ENCODE peak calls at places on chromosomes 3 and 15, in nine cellular contexts. P is RWPE1; I is retina; F is activated CD8-positive, alpha-beta memory T cell treated with anti-CD3 and anti-CD28 coated beads for 48 hours; K is cardiac fibroblast; E is WERI-Rb-1; X is epithelial cell of proximal tubule; D is mucosa of gallbladder; W is NCI-H1694 treated with DMSO at 0.1 percent for 48 hours. J is an unnamed sample.

GRCh38 chr3:48469046-48469915 is 22.7 kb downstream of the ATRIP start:
- DNase-seq in P (no peak), I (no peak), F (no peak), K (no peak), E (no peak), X (no peak), D (no peak), W (no peak), J (no peak)

GRCh38 chr15:43268111-43269105 is 1.7 kb upstream of the TGM5 start:
- DNase-seq in P (no peak), I (no peak), F (no peak), K (no peak), E (peak), X (no peak), D (no peak), W (no peak), J (no peak)

GRCh38 chr3:114155370-114155821 is 23.5 kb downstream of the DRD3 start:
- DNase-seq in P (no peak), I (no peak), F (no peak), K (peak), E (peak), X (no peak), D (no peak), W (peak), J (peak)

GRCh38 chr15:70196314-70197291 is 98.9 kb upstream of the TLE3 start:
- DNase-seq in P (peak), I (peak), F (no peak), K (peak), E (peak), X (no peak), D (no peak), W (no peak), J (no peak)

GRCh38 chr3:103295974-103296570 is 861.3 kb downstream of the ZPLD1 start:
- DNase-seq in P (no peak), I (peak), F (no peak), K (peak), E (no peak), X (no peak), D (no peak), W (peak), J (no peak)

GRCh38 chr3:151404316-151404715 is 19.8 kb upstream of the P2RY12 start:
- DNase-seq in P (no peak), I (no peak), F (no peak), K (peak), E (no peak), X (peak), D (no peak), W (no peak), J (no peak)

GRCh38 chr15:31135523-31135922 is 34.0 kb upstream of the TRPM1 start:
- DNase-seq in P (no peak), I (no peak), F (no peak), K (no peak), E (no peak), X (no peak), D (no peak), W (no peak), J (no peak)

GRCh38 chr3:154135511-154136173 is 14.5 kb downstream of the ARHGEF26 start:
- DNase-seq in P (no peak), I (no peak), F (no peak), K (peak), E (no peak), X (no peak), D (peak), W (no peak), J (no peak)

GRCh38 chr3:151232991-151233390 is 30.0 kb upstream of the GPR171 start:
- DNase-seq in P (no peak), I (no peak), F (no peak), K (no peak), E (no peak), X (no peak), D (no peak), W (no peak), J (no peak)

GRCh38 chr15:47432831-47433230 is 284.5 kb upstream of the SEMA6D start:
- DNase-seq in P (no peak), I (no peak), F (no peak), K (peak), E (no peak), X (no peak), D (no peak), W (no peak), J (no peak)

GRCh38 chr15:22845289-22845900 is 6.9 kb downstream of the NIPA2 start:
- DNase-seq in P (no peak), I (no peak), F (no peak), K (no peak), E (no peak), X (no peak), D (no peak), W (no peak), J (no peak)

GRCh38 chr3:62793961-62794360 is 81.3 kb downstream of the CADPS start:
- DNase-seq in P (no peak), I (no peak), F (no peak), K (no peak), E (no peak), X (no peak), D (no peak), W (no peak), J (no peak)

GRCh38 chr3:33942483-33943150 is 144.2 kb downstream of the PDCD6IP start:
- DNase-seq in P (peak), I (no peak), F (no peak), K (peak), E (no peak), X (no peak), D (no peak), W (no peak), J (no peak)

GRCh38 chr15:100211855-100212850 is 129.6 kb downstream of the ADAMTS17 start:
- DNase-seq in P (peak), I (no peak), F (no peak), K (no peak), E (no peak), X (peak), D (peak), W (no peak), J (no peak)

GRCh38 chr15:59501531-59502113 is 63.6 kb downstream of the FAM81A start:
- DNase-seq in P (peak), I (no peak), F (no peak), K (peak), E (peak), X (peak), D (peak), W (peak), J (no peak)

GRCh38 chr15:40981186-40981585 is 27.9 kb downstream of the CHAC1 start:
- DNase-seq in P (no peak), I (no peak), F (no peak), K (no peak), E (no peak), X (no peak), D (no peak), W (no peak), J (no peak)

GRCh38 chr3:30470566-30470965 is 135.8 kb upstream of the TGFBR2 start:
- DNase-seq in P (no peak), I (no peak), F (no peak), K (peak), E (no peak), X (no peak), D (no peak), W (no peak), J (no peak)

GRCh38 chr15:39616731-39617455 is 36.0 kb downstream of the THBS1 start:
- DNase-seq in P (peak), I (no peak), F (no peak), K (peak), E (no peak), X (no peak), D (no peak), W (no peak), J (no peak)

GRCh38 chr15:100784493-100785180 is 95.0 kb upstream of the ALDH1A3 start:
- DNase-seq in P (no peak), I (no peak), F (no peak), K (no peak), E (no peak), X (no peak), D (no peak), W (no peak), J (no peak)

GRCh38 chr3:129502641-129503386 is 25.6 kb upstream of the RHO start:
- DNase-seq in P (no peak), I (peak), F (no peak), K (no peak), E (no peak), X (no peak), D (no peak), W (peak), J (peak)

GRCh38 chr3:111750278-111750884 is 108.7 kb upstream of the PHLDB2 start:
- DNase-seq in P (peak), I (no peak), F (no peak), K (no peak), E (no peak), X (no peak), D (no peak), W (no peak), J (no peak)

GRCh38 chr3:56547486-56547885 is 9.5 kb upstream of the CCDC66 start:
- DNase-seq in P (no peak), I (no peak), F (no peak), K (peak), E (no peak), X (no peak), D (no peak), W (peak), J (no peak)

GRCh38 chr3:129665024-129665768 is 58.7 kb upstream of the PLXND1 start:
- DNase-seq in P (peak), I (no peak), F (no peak), K (peak), E (no peak), X (peak), D (no peak), W (no peak), J (no peak)

GRCh38 chr15:60933914-60934885 is 294.9 kb downstream of the RORA start:
- DNase-seq in P (no peak), I (no peak), F (no peak), K (no peak), E (peak), X (no peak), D (no peak), W (no peak), J (no peak)

GRCh38 chr3:53045107-53045783 is 628 bp downstream of the SFMBT1 start:
- DNase-seq in P (peak), I (no peak), F (no peak), K (peak), E (peak), X (no peak), D (peak), W (no peak), J (peak)

GRCh38 chr3:184414418-184415228 is 34.8 kb downstream of the CHRD start:
- DNase-seq in P (no peak), I (no peak), F (no peak), K (no peak), E (peak), X (no peak), D (no peak), W (no peak), J (no peak)

GRCh38 chr15:47802216-47802615 is 84.9 kb downstream of the SEMA6D start:
- DNase-seq in P (no peak), I (no peak), F (no peak), K (no peak), E (no peak), X (no peak), D (no peak), W (no peak), J (no peak)

GRCh38 chr15:51189579-51190397 is 95.1 kb upstream of the TNFAIP8L3 start:
- DNase-seq in P (no peak), I (no peak), F (no peak), K (no peak), E (no peak), X (no peak), D (no peak), W (no peak), J (no peak)

GRCh38 chr15:29053661-29054131 is 167.9 kb downstream of the APBA2 start:
- DNase-seq in P (no peak), I (no peak), F (no peak), K (no peak), E (no peak), X (no peak), D (no peak), W (no peak), J (no peak)

GRCh38 chr3:23668430-23668904 is 137.3 kb upstream of the UBE2E1 start:
- DNase-seq in P (peak), I (no peak), F (no peak), K (peak), E (no peak), X (peak), D (no peak), W (no peak), J (no peak)

GRCh38 chr3:160134454-160134853 is 90.8 kb upstream of the C3orf80 start:
- DNase-seq in P (no peak), I (no peak), F (no peak), K (no peak), E (no peak), X (no peak), D (no peak), W (no peak), J (no peak)

GRCh38 chr15:71136159-71137137 is 21.2 kb downstream of the THSD4 start:
- DNase-seq in P (peak), I (no peak), F (no peak), K (peak), E (peak), X (no peak), D (no peak), W (no peak), J (no peak)

GRCh38 chr3:42515976-42516375 is 13.5 kb downstream of the VIPR1 start:
- DNase-seq in P (no peak), I (no peak), F (no peak), K (no peak), E (no peak), X (no peak), D (no peak), W (no peak), J (no peak)

GRCh38 chr3:190117995-190118394 is 2.7 kb downstream of the P3H2 start:
- DNase-seq in P (peak), I (no peak), F (no peak), K (no peak), E (no peak), X (no peak), D (no peak), W (no peak), J (no peak)

GRCh38 chr3:168116279-168116678 is 20.6 kb upstream of the GOLIM4 start:
- DNase-seq in P (no peak), I (no peak), F (no peak), K (peak), E (no peak), X (no peak), D (no peak), W (no peak), J (peak)

GRCh38 chr3:45034612-45035252 is 8.6 kb downstream of the CLEC3B start:
- DNase-seq in P (no peak), I (no peak), F (no peak), K (no peak), E (peak), X (no peak), D (no peak), W (no peak), J (peak)

GRCh38 chr3:56316944-56317343 is 151.3 kb downstream of the ERC2 start:
- DNase-seq in P (no peak), I (no peak), F (no peak), K (no peak), E (no peak), X (no peak), D (no peak), W (no peak), J (no peak)

GRCh38 chr3:124846189-124846588 is 41.0 kb downstream of the ITGB5 start:
- DNase-seq in P (no peak), I (no peak), F (no peak), K (peak), E (no peak), X (no peak), D (no peak), W (no peak), J (no peak)

GRCh38 chr3:79019137-79019923 is 748.5 kb downstream of the ROBO1 start:
- DNase-seq in P (peak), I (peak), F (no peak), K (peak), E (peak), X (no peak), D (peak), W (peak), J (peak)

GRCh38 chr3:150170843-150171513 is 200.3 kb upstream of the PFN2 start:
- DNase-seq in P (no peak), I (peak), F (no peak), K (no peak), E (peak), X (no peak), D (peak), W (peak), J (peak)

J was measured in heart right ventricle.